ENCODE peak calls at places on chromosomes 5 and 9, in ten cellular contexts. B is breast epithelium, N is psoas muscle, X is WERI-Rb-1, A is gastrocnemius medialis, U is A549, H is SK-N-SH, M is GM12865, G is mammary epithelial cell, E is left lung. O is an unnamed sample.

GRCh38 chr9:8778356-8778755 is 978.8 kb upstream of the DMAC1 start:
- DNase-seq in U (no peak), E (no peak), B (no peak), G (no peak), H (no peak), M (no peak), N (no peak), A (no peak), X (no peak), O (no peak)

GRCh38 chr5:172123269-172123692 is 64.7 kb downstream of the STK10 start:
- DNase-seq in B (no peak), X (no peak), U (peak; percentile 44), H (peak; percentile 55), A (no peak), G (no peak), E (no peak), N (peak; percentile 74), M (no peak), O (peak; percentile 90)

GRCh38 chr9:893843-894420 is 52.4 kb downstream of the DMRT1 start:
- DNase-seq in M (peak; percentile 96), E (no peak), X (peak; percentile 71), G (peak; percentile 54), B (no peak), A (peak; percentile 10), U (peak; percentile 74), N (no peak), H (peak; percentile 56), O (no peak)

GRCh38 chr5:59807806-59808205 is 85.7 kb downstream of the PDE4D start:
- DNase-seq in N (no peak), B (no peak), X (no peak), M (no peak), H (no peak), U (no peak), E (no peak), A (no peak), G (no peak), O (no peak)

GRCh38 chr5:55509097-55509496 is 25.7 kb downstream of the PLPP1 start:
- DNase-seq in H (no peak), X (no peak), A (no peak), U (no peak), G (no peak), M (no peak), B (no peak), N (no peak), E (no peak), O (no peak)

GRCh38 chr5:72178910-72179815 is 71.9 kb downstream of the MAP1B start:
- DNase-seq in G (peak; percentile 82), X (no peak), U (peak; percentile 52), N (peak; percentile 73), H (peak; percentile 30), M (no peak), A (peak; percentile 25), E (no peak), B (peak; percentile 70), O (peak; percentile 58)

GRCh38 chr9:109315889-109316640 is 4.8 kb downstream of the EPB41L4B start:
- DNase-seq in E (peak; percentile 85), A (peak; percentile 83), H (no peak), U (peak; percentile 91), B (peak; percentile 87), X (no peak), G (peak; percentile 98), N (peak; percentile 90), M (no peak), O (peak; percentile 62)

GRCh38 chr9:123053711-123054110 is 20.2 kb downstream of the GPR21 start:
- DNase-seq in N (no peak), A (no peak), X (no peak), B (no peak), E (no peak), M (no peak), G (no peak), H (no peak), U (no peak), O (no peak)

GRCh38 chr5:15752886-15753285 is 252.9 kb downstream of the FBXL7 start:
- DNase-seq in X (peak; percentile 30), N (peak; percentile 69), B (no peak), U (no peak), G (no peak), M (no peak), A (no peak), E (no peak), H (no peak), O (peak; percentile 75)

GRCh38 chr9:33161011-33161588 is 6.0 kb downstream of the B4GALT1 start:
- DNase-seq in N (peak; percentile 77), B (no peak), X (peak; percentile 81), A (peak; percentile 53), H (peak; percentile 62), U (peak; percentile 90), E (peak; percentile 86), M (peak; percentile 68), G (peak; percentile 96), O (peak; percentile 59)

GRCh38 chr5:176400382-176401156 is 12.0 kb downstream of the HIGD2A start:
- DNase-seq in G (no peak), M (no peak), N (no peak), U (peak; percentile 37), X (no peak), B (no peak), A (no peak), E (no peak), H (no peak), O (no peak)

GRCh38 chr9:38024036-38024681 is 44.9 kb downstream of the SHB start:
- DNase-seq in U (peak; percentile 42), B (peak; percentile 62), G (peak; percentile 94), E (no peak), X (no peak), N (peak; percentile 84), A (no peak), M (no peak), H (no peak), O (no peak)

GRCh38 chr5:100110497-100110896 is 424.7 kb upstream of the FAM174A start:
- DNase-seq in B (no peak), G (no peak), A (no peak), U (no peak), X (no peak), M (no peak), H (no peak), E (no peak), N (no peak), O (no peak)

GRCh38 chr5:1521054-1521453 is 2.7 kb downstream of the LPCAT1 start:
- DNase-seq in N (no peak), X (peak; percentile 94), A (no peak), E (no peak), M (no peak), B (no peak), H (no peak), G (no peak), U (no peak), O (no peak)

GRCh38 chr5:1522601-1523479 is 920 bp downstream of the LPCAT1 start:
- DNase-seq in A (no peak), B (peak; percentile 50), H (peak; percentile 74), E (peak; percentile 89), U (no peak), G (peak; percentile 17), M (no peak), N (peak; percentile 57), X (peak; percentile 25), O (no peak)

GRCh38 chr5:1523793-1524480 is at the start of gene LPCAT1:
- DNase-seq in E (peak; percentile 95), A (peak; percentile 27), B (peak; percentile 56), H (peak; percentile 97), X (peak; percentile 79), N (peak; percentile 89), M (peak; percentile 91), U (peak; percentile 70), G (peak; percentile 60), O (peak; percentile 88)

GRCh38 chr5:1523480-1523792 is 324 bp downstream of the LPCAT1 start:
- DNase-seq in G (no peak), B (no peak), H (peak; percentile 83), E (peak; percentile 85), N (no peak), X (no peak), M (no peak), A (no peak), U (no peak), O (no peak)

GRCh38 chr5:1521671-1522600 is 1.8 kb downstream of the LPCAT1 start:
- DNase-seq in E (peak; percentile 84), M (no peak), B (peak; percentile 48), X (peak; percentile 64), U (no peak), G (peak; percentile 53), A (no peak), H (peak; percentile 62), N (peak; percentile 39), O (peak; percentile 8)
- H3K4me3 ChIP-seq in E (peak overlapping the region; percentile 77), M (peak overlapping the region; percentile 78), B (peak overlapping the region; percentile 80), X (peak overlapping the region; percentile 57), U (peak overlapping the region; percentile 93), G (peak overlapping the region; percentile 40), A (peak overlapping the region; percentile 69), H (peak overlapping the region; percentile 73), N (peak overlapping the region; percentile 87), O (peak overlapping the region; percentile 73)

DNA sequence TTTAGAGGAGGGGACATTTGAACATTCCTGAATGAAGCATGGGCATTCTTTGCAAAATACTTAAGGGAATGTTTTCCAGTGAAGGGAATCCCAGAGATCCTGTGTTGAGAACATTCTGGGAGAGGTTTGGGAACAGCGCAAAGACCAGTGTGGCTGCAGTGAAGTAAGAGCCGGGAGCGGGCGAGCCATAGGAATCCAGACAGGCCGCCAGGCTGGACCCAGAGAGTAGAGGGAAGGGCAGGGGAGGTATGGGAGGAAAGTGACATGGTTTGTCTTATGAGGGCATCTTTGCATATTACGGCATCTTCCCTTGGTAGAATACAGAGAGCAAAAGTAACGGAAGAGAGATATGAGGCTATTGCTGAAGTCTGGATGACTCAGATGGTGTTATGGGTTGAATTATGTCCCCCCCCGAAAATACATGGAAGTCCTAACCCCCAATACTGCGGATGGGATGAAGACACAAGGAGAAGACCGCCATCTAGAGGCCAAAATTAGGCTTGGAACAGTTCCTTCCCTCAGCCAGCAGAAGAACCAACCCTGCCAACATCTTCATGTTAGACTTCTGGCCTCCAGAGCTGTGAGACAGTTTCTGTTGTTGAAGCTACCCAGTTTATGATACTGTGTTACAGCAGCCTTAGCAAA is 268.2 kb downstream of the MAST4 start:
- DNase-seq in M (peak; percentile 8), A (no peak), B (no peak), H (no peak), U (peak; percentile 67), E (no peak), X (peak; percentile 22), N (no peak), G (peak; percentile 65), O (peak; percentile 25)
- TF ChIP-seq CTCF in M (peak; percentile 17), A (no peak), B (peak; percentile 14), H (peak; percentile 39), U (peak; percentile 73), E (peak; percentile 51), X (peak; percentile 67), N (peak; percentile 32), G (peak; percentile 60), O (peak; percentile 56)

GRCh38 chr5:158875272-158875679 is 224.4 kb downstream of the EBF1 start:
- DNase-seq in N (no peak), X (no peak), U (no peak), A (no peak), H (no peak), G (no peak), M (peak; percentile 59), B (no peak), E (no peak), O (no peak)
- H3K4me3 ChIP-seq in N (peak overlapping the region; percentile 39), X (no peak overlapping the region), U (no peak overlapping the region), A (peak overlapping the region; percentile 31), H (no peak overlapping the region), G (no peak overlapping the region), M (peak overlapping the region; percentile 2), B (no peak overlapping the region), E (no peak overlapping the region), O (peak overlapping the region; percentile 28)

DNA sequence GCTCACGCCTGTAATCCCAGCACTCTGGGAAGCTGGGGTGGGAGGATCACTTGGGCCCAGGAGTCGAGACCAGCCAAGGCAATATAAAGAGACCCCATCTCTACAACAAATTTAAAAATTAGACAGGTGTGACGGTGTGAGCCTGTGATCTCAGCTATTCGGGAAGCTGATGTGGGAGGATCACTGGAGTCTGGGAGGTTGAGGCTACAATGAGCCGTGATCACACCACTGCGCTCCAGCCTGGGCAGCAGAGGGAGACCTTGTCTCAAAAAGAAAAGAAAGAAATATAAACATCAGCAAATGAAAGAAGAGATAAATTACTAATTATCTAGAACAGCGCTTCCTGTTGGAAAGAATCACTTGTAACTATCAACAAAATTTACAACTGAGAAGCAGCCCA is 105.0 kb downstream of the MAPKAP1 start:
- DNase-seq in A (no peak), N (no peak), E (no peak), G (no peak), B (no peak), M (no peak), X (no peak), H (no peak), U (no peak), O (no peak)
- TF ChIP-seq CTCF in A (no peak), N (no peak), E (no peak), G (no peak), B (no peak), M (no peak), X (peak; percentile 35), H (peak; percentile 28), U (no peak), O (no peak)